ENCODE peak calls at places on chromosomes 16 and 17, in six cellular contexts. U, C, E, M, Z and O are unnamed samples.

GRCh38 chr17:14926526-14927122 is 338.5 kb downstream of the PMP22 start:
- DNase-seq in Z (peak), E (peak), M (no peak), C (peak), U (peak), O (peak)

GRCh38 chr16:1972490-1972877 is 631 bp downstream of the TBL3 start:
- DNase-seq in E (no peak), Z (no peak), M (no peak), C (no peak), U (no peak), O (peak)

GRCh38 chr17:21002309-21003006 is 40.4 kb downstream of the USP22 start:
- DNase-seq in E (no peak), M (no peak), C (no peak), Z (no peak), U (no peak), O (no peak)

GRCh38 chr16:66521227-66521626 is 28.7 kb downstream of the TK2 start:
- DNase-seq in E (no peak), C (no peak), U (no peak), M (no peak), Z (no peak), O (peak)

GRCh38 chr17:48484850-48485249 is 46.0 kb downstream of the HOXB1 start:
- DNase-seq in M (no peak), E (no peak), Z (no peak), U (no peak), C (no peak), O (no peak)

GRCh38 chr17:62718420-62718819 is 89.7 kb downstream of the MARCHF10 start:
- DNase-seq in Z (no peak), U (no peak), E (no peak), C (no peak), M (no peak), O (no peak)

GRCh38 chr17:56754523-56755208 is 79.1 kb downstream of the C17orf67 start:
- DNase-seq in C (peak), M (no peak), Z (peak), U (peak), E (no peak), O (peak)

GRCh38 chr17:21400816-21401593 is 24.8 kb downstream of the KCNJ12 start:
- DNase-seq in M (no peak), U (no peak), Z (no peak), E (no peak), C (no peak), O (no peak)

GRCh38 chr17:61852857-61853256 is 10.5 kb downstream of the BRIP1 start:
- DNase-seq in E (no peak), M (no peak), U (no peak), Z (no peak), C (no peak), O (no peak)

GRCh38 chr17:79650861-79651260 is 40.0 kb upstream of the RBFOX3 start:
- DNase-seq in U (no peak), Z (no peak), M (no peak), E (no peak), C (no peak), O (no peak)

GRCh38 chr17:56629450-56630187 is 36.1 kb downstream of the NOG start:
- DNase-seq in M (no peak), U (no peak), C (peak), E (no peak), Z (peak), O (peak)

GRCh38 chr16:2042171-2042570 is 5.5 kb downstream of the NTHL1 start:
- DNase-seq in C (no peak), E (no peak), Z (no peak), U (no peak), M (no peak), O (no peak)

GRCh38 chr17:33973491-33973890 is 281.6 kb upstream of the CCL2 start:
- DNase-seq in Z (no peak), C (no peak), M (no peak), E (no peak), U (no peak), O (no peak)

GRCh38 chr17:42518755-42519545 is 17.1 kb upstream of the NAGLU start:
- DNase-seq in M (no peak), Z (no peak), C (peak), E (no peak), U (no peak), O (no peak)

GRCh38 chr16:30829130-30830071 is 42.4 kb upstream of the ZNF629 start:
- DNase-seq in Z (no peak), U (no peak), C (no peak), E (no peak), M (no peak), O (no peak)

GRCh38 chr16:89574681-89575246 is 794 bp upstream of the CPNE7 start:
- DNase-seq in E (no peak), M (no peak), U (peak), C (peak), Z (peak), O (no peak)

GRCh38 chr16:10654592-10655414 is 39.9 kb downstream of the TEKT5 start:
- DNase-seq in E (no peak), Z (no peak), C (no peak), M (no peak), U (no peak), O (no peak)

GRCh38 chr17:79648181-79648831 is 37.5 kb upstream of the RBFOX3 start:
- DNase-seq in C (no peak), E (no peak), Z (no peak), M (no peak), U (no peak), O (no peak)

GRCh38 chr16:26186221-26186620 is 494.5 kb downstream of the HS3ST4 start:
- DNase-seq in U (no peak), C (no peak), M (no peak), Z (no peak), E (no peak), O (no peak)

GRCh38 chr16:31476305-31477219 is 4.6 kb downstream of the TGFB1I1 start:
- DNase-seq in U (peak), Z (peak), C (no peak), E (peak), M (no peak), O (peak)

GRCh38 chr17:81393684-81394376 is 1.4 kb upstream of the BAHCC1 start:
- DNase-seq in U (peak), E (no peak), Z (peak), C (peak), M (peak), O (peak)

GRCh38 chr17:76889323-76889722 is 21.1 kb downstream of the MGAT5B start:
- DNase-seq in E (no peak), C (no peak), Z (no peak), U (no peak), M (no peak), O (no peak)

GRCh38 chr16:52953215-52953614 is 99.5 kb downstream of the CHD9NB start:
- DNase-seq in Z (no peak), C (no peak), M (no peak), E (no peak), U (no peak), O (no peak)

GRCh38 chr17:48211011-48211410 is 103.4 kb downstream of the SNX11 start:
- DNase-seq in C (no peak), M (no peak), U (no peak), E (no peak), Z (no peak), O (no peak)

GRCh38 chr17:72590382-72590781 is 469.6 kb downstream of the SOX9 start:
- DNase-seq in Z (no peak), U (no peak), C (no peak), E (no peak), M (no peak), O (no peak)

GRCh38 chr17:2266045-2266864 is 37.3 kb downstream of the SMG6 start:
- DNase-seq in E (peak), Z (peak), U (peak), M (no peak), C (peak), O (peak)

GRCh38 chr17:44968225-44969143 is at the start of gene C1QL1:
- DNase-seq in M (peak), E (peak), Z (peak), U (peak), C (peak), O (peak)

GRCh38 chr17:12959441-12959840 is 58.4 kb downstream of the ELAC2 start:
- DNase-seq in E (no peak), M (peak), Z (no peak), U (no peak), C (no peak), O (no peak)

GRCh38 chr17:2709173-2709661 is 2.3 kb downstream of the CLUH start:
- DNase-seq in C (no peak), E (no peak), U (no peak), M (no peak), Z (no peak), O (no peak)

GRCh38 chr17:17089206-17089550 is 46.9 kb downstream of the MPRIP start:
- DNase-seq in Z (no peak), U (no peak), C (no peak), M (no peak), E (no peak), O (no peak)